ENCODE peak calls at places on chromosomes 6 and 20, in ten cellular contexts. J, I, X, L, P, R, V, Y, C and K are unnamed samples. For H3K36me3 and H3K27me3, the result is how much of the 10 kb centered on the place peaks cover.

GRCh38 chr20:45070932-45071632 is 29.8 kb downstream of the KCNS1 start:
- DNase-seq in L (no peak), I (peak), J (no peak), Y (no peak), V (no peak), C (no peak), P (no peak), X (no peak), R (no peak), K (no peak)

GRCh38 chr6:5279891-5280338 is 18.6 kb downstream of the FARS2 start:
- DNase-seq in J (no peak), R (no peak), Y (no peak), X (peak), I (no peak), C (no peak), L (no peak), V (no peak), P (no peak), K (no peak)

GRCh38 chr20:5181955-5182354 is 55.1 kb downstream of the CDS2 start:
- DNase-seq in J (no peak), L (no peak), V (no peak), P (no peak), X (no peak), R (no peak), C (no peak), Y (no peak), I (no peak), K (no peak)

GRCh38 chr6:158972241-158973233 is 27.5 kb downstream of the RSPH3 start:
- DNase-seq in X (peak), J (no peak), Y (no peak), L (no peak), V (peak), R (no peak), P (peak), C (no peak), I (no peak), K (no peak)

GRCh38 chr20:59598625-59599310 is 5.6 kb upstream of the PHACTR3 start:
- DNase-seq in R (no peak), X (no peak), P (peak), V (peak), Y (peak), J (peak), I (peak), L (peak), C (no peak), K (no peak)

GRCh38 chr6:125201961-125202729 is 48.6 kb downstream of the TPD52L1 start:
- DNase-seq in C (peak), X (no peak), Y (peak), L (peak), V (no peak), J (no peak), P (peak), I (peak), R (peak), K (peak)

GRCh38 chr6:3614918-3615317 is 136.6 kb downstream of the PXDC1 start:
- DNase-seq in Y (no peak), L (no peak), V (no peak), C (no peak), R (no peak), X (no peak), I (no peak), P (no peak), J (no peak), K (no peak)

GRCh38 chr6:87909849-87910248 is 137.8 kb upstream of the SPACA1 start:
- DNase-seq in L (peak), V (no peak), C (no peak), Y (no peak), X (no peak), J (no peak), I (peak), P (no peak), R (no peak), K (peak)

GRCh38 chr6:77089776-77090175 is 373.5 kb downstream of the HTR1B start:
- DNase-seq in R (no peak), I (no peak), C (no peak), V (no peak), J (no peak), Y (no peak), P (no peak), X (no peak), L (no peak), K (no peak)

GRCh38 chr6:134035823-134036296 is 16.6 kb downstream of the SLC2A12 start:
- DNase-seq in L (no peak), V (no peak), P (no peak), R (peak), J (no peak), Y (no peak), I (no peak), X (no peak), C (no peak), K (peak)

GRCh38 chr6:40056865-40057264 is 122.6 kb upstream of the MOCS1 start:
- DNase-seq in J (no peak), I (no peak), V (no peak), P (no peak), Y (no peak), L (no peak), R (no peak), C (no peak), X (no peak), K (no peak)

GRCh38 chr6:166591026-166591425 is 4.5 kb upstream of the RAMACL start:
- DNase-seq in J (no peak), X (no peak), L (no peak), R (no peak), V (no peak), C (no peak), I (no peak), Y (no peak), P (no peak), K (no peak)

GRCh38 chr20:47603260-47603659 is 101.6 kb downstream of the NCOA3 start:
- DNase-seq in J (no peak), R (no peak), I (no peak), P (no peak), V (no peak), X (no peak), C (no peak), Y (no peak), L (no peak), K (no peak)

GRCh38 chr6:109393882-109394281 is 11.6 kb upstream of the CD164 start:
- DNase-seq in C (no peak), R (no peak), J (no peak), I (no peak), P (no peak), V (no peak), Y (no peak), X (no peak), L (no peak), K (peak)

GRCh38 chr6:47817749-47818148 is 35.9 kb downstream of the OPN5 start:
- DNase-seq in R (no peak), V (no peak), Y (no peak), P (peak), I (no peak), X (no peak), L (no peak), C (no peak), J (no peak), K (no peak)

DNA sequence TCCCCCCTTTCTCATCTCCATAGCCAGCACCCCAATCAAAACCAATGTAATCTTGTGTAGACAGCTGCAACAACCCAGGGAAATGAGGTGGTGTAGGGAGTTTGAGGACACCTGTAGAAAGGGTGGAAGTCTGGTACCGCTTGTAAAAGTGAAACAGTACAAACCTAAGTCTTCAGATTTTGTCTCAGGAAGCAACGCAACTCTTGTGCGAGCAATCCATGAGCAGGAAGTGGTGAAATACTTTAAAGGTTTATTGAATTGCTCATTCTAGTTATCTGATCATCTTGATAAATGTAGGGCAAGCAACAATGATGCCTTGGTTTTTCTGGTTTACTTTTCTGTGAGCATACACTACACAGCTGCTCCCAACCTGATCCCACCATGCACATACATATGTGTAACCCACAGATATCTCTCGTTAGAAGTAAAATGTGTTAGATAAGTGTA is 71.1 kb upstream of the THEMIS start:
- DNase-seq in C (no peak), V (no peak), X (peak), I (no peak), L (no peak), J (no peak), P (peak), Y (no peak), R (no peak), K (no peak)
- H3K4me3 ChIP-seq in C (no peak), V (no peak), X (peak), I (no peak), L (no peak), J (no peak), P (no peak), Y (no peak), R (no peak), K (no peak)

DNA sequence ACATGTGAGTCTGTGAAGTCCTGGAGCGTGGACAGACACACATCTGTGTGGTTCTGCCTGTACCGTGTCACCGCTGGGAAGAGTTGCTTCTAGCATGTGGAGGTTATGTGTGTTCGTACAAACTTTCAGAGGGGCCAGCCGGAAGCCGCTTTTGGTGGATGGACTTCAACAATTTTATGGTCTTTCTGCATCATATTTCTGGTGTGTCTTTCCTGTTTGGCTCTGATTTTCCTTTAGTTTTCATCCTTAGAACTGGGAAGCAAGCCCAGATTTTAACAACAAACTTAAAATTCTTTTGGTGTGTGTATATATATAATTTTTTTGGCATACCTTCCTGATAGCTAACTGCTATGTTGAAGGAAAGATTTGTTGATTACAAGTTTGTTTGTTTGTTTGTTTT is 71.3 kb downstream of the TIAM2 start:
- DNase-seq in J (no peak), I (no peak), P (no peak), Y (no peak), V (no peak), C (no peak), X (no peak), L (no peak), R (no peak), K (peak)
- H3K36me3 ChIP-seq in J (under half), I (under half), P (under half), Y (under half), V (under half), C (under half), X (under half), L (under half), R (under half), K (under half)

GRCh38 chr6:149964243-149965190 is 774 bp downstream of the ULBP1 start:
- DNase-seq in X (peak), J (peak), Y (no peak), C (no peak), V (no peak), P (peak), I (no peak), L (no peak), R (peak), K (no peak)

GRCh38 chr6:149963212-149963461 is 606 bp upstream of the ULBP1 start:
- DNase-seq in R (peak), Y (no peak), X (no peak), P (peak), I (no peak), V (no peak), L (no peak), C (peak), J (peak), K (no peak)

GRCh38 chr6:149962461-149963211 is 1.1 kb upstream of the ULBP1 start:
- DNase-seq in C (no peak), P (no peak), R (no peak), J (no peak), I (no peak), X (no peak), V (no peak), L (no peak), Y (no peak), K (peak)

GRCh38 chr6:149965191-149966020 is 1.7 kb downstream of the ULBP1 start:
- DNase-seq in L (no peak), X (peak), R (no peak), C (no peak), P (peak), I (no peak), V (no peak), J (peak), Y (no peak), K (no peak)

GRCh38 chr6:149963462-149964242 is at the start of gene ULBP1:
- DNase-seq in R (peak), X (peak), L (peak), Y (peak), I (peak), P (peak), C (peak), V (peak), J (peak), K (peak)
- H3K27me3 ChIP-seq in R (under half), X (under half), L (under half), Y (half or more), I (under half), P (under half), C (under half), V (half or more), J (half or more), K (under half)

GRCh38 chr6:18390476-18390875 is 3.3 kb downstream of the RNF144B start:
- DNase-seq in L (no peak), P (no peak), X (no peak), J (no peak), Y (no peak), V (no peak), I (no peak), C (no peak), R (no peak), K (no peak)

GRCh38 chr6:18389479-18389878 is 2.3 kb downstream of the RNF144B start:
- DNase-seq in R (no peak), C (no peak), I (no peak), X (no peak), L (no peak), V (no peak), Y (no peak), J (no peak), P (no peak), K (no peak)

GRCh38 chr6:18387061-18387721 is at the start of gene RNF144B:
- DNase-seq in P (peak), I (peak), C (peak), J (peak), Y (peak), V (peak), X (peak), R (peak), L (peak), K (peak)

GRCh38 chr6:18388252-18388651 is 1.1 kb downstream of the RNF144B start:
- DNase-seq in L (no peak), V (no peak), J (no peak), R (no peak), X (no peak), I (no peak), C (no peak), P (no peak), Y (no peak), K (no peak)

DNA sequence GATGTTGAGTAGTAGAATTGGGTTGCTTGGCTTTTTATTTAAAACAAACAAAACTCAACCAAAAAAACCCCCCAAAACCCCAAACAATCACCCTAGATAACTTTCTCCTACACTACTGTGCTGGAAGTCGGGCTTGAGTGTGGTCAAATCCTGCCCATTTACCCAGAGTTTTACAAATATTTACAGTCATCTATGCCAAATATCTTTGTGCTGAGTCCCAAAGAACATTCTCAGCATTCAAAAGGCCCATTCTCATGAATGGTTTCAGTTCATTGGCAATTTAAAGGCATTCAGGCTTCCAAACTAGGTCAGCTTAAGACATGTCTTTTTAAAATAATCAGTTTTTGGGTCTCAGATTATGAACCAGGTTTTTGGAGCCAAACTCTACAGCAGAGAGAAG is 1.8 kb downstream of the RNF144B start:
- DNase-seq in Y (no peak), J (no peak), P (peak), V (no peak), L (no peak), R (no peak), C (no peak), I (no peak), X (no peak), K (no peak)
- H3K4me3 ChIP-seq in Y (peak), J (no peak), P (no peak), V (no peak), L (peak), R (no peak), C (peak), I (no peak), X (peak), K (peak)

DNA sequence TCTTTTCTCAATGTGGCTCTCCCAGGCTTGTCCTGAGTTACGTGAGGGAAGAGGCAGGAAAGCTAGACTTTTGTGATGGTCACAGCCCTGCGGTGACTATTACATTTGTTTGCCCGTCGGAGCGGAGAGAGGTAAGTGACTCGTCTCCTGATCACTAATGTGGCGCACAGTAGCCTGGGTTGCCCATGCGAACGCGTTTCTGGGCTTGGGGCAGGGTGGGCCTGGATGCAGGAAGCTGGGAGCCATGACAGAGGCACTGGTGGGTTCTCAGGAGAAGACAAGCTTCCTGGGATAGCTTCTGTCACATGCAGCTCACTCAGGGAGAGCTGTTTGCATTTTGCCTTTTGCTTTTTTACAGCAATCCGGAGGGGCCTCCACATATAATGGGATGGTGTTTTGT is 60.6 kb downstream of the IGF2R start:
- DNase-seq in J (peak), C (no peak), P (no peak), I (no peak), R (no peak), L (no peak), Y (no peak), V (no peak), X (no peak), K (no peak)
- H3K36me3 ChIP-seq in J (half or more), C (half or more), P (under half), I (under half), R (under half), L (under half), Y (half or more), V (half or more), X (half or more), K (under half)

DNA sequence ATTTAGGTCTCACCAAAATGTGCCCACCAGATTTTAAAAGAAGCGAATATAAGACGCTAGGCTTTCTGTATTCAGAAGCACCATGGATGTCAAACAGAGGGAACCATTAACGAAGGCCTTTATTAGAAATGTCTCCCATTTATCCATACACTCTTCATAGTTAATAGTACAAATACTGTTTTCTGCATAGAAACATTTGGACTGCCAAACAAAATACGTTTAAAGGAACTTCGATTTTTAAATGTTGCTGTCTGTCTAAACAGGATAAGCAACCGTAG is 32.6 kb upstream of the HFE start:
- DNase-seq in J (no peak), V (no peak), X (no peak), L (no peak), Y (no peak), R (no peak), I (no peak), P (no peak), C (no peak), K (no peak)
- H3K27me3 ChIP-seq in J (under half), V (under half), X (under half), L (under half), Y (under half), R (under half), I (under half), P (under half), C (under half), K (under half)

DNA sequence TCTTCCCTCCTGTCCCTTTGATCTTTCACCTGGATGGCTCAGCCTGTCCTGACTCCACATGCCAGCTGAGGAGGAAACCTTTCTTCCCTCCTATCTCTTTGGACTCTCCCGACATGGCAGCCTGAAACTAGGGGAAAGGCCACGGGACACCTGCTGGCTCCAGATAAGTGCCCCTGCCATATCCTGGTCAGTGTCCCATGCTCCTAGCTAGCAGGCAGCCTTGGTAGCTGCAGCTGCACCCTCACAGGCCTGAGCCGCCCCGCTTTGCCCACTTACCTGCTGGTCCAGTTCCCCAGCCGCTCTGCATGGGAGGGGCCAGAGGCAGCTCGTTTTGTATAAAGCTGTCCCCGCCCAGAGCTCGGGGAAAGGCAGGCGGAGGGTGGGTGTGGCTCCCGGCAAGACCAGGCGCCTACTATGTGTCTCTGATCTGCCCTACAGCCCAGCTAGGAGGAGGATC is 7.4 kb upstream of the SLC52A3 start:
- DNase-seq in Y (no peak), I (no peak), J (peak), P (peak), L (no peak), V (no peak), R (peak), C (peak), X (no peak), K (no peak)
- H3K4me3 ChIP-seq in Y (peak), I (no peak), J (no peak), P (no peak), L (no peak), V (peak), R (no peak), C (peak), X (no peak), K (no peak)